ENCODE peak calls at places on chromosomes 13 and 19, in eight cellular contexts. One of them, this sample, is unnamed.

GRCh38 chr13:100291626-100292025 is 202.7 kb downstream of the PCCA start:
- DNase-seq in fibroblast of lung: no peak
- DNase-seq in GM10248: no peak
- DNase-seq in WERI-Rb-1: no peak
- DNase-seq in mucosa of descending colon: no peak
- DNase-seq in psoas muscle: no peak
- DNase-seq in HuH-7: no peak
- DNase-seq in HT1080: no peak
- DNase-seq in this sample: no peak

GRCh38 chr13:102187313-102187712 is 214.5 kb downstream of the FGF14 start:
- DNase-seq in fibroblast of lung: no peak
- DNase-seq in GM10248: no peak
- DNase-seq in WERI-Rb-1: no peak
- DNase-seq in mucosa of descending colon: no peak
- DNase-seq in psoas muscle: no peak
- DNase-seq in HuH-7: no peak
- DNase-seq in HT1080: no peak
- DNase-seq in this sample: no peak

GRCh38 chr19:55668603-55669348 is 6.2 kb upstream of the EPN1 start:
- DNase-seq in fibroblast of lung: no peak
- DNase-seq in GM10248: no peak
- DNase-seq in WERI-Rb-1: no peak
- DNase-seq in mucosa of descending colon: no peak
- DNase-seq in psoas muscle: no peak
- DNase-seq in HuH-7: no peak
- DNase-seq in HT1080: no peak
- DNase-seq in this sample: no peak

GRCh38 chr13:46386996-46387851 is at the start of gene RUBCNL:
- DNase-seq in fibroblast of lung: peak
- DNase-seq in GM10248: peak
- DNase-seq in WERI-Rb-1: peak
- DNase-seq in mucosa of descending colon: peak
- DNase-seq in psoas muscle: peak
- DNase-seq in HuH-7: no peak
- DNase-seq in HT1080: peak
- DNase-seq in this sample: peak

GRCh38 chr13:110853235-110853721 is 61.6 kb downstream of the ANKRD10 start:
- DNase-seq in fibroblast of lung: peak
- DNase-seq in GM10248: no peak
- DNase-seq in WERI-Rb-1: peak
- DNase-seq in mucosa of descending colon: no peak
- DNase-seq in psoas muscle: no peak
- DNase-seq in HuH-7: no peak
- DNase-seq in HT1080: no peak
- DNase-seq in this sample: no peak

GRCh38 chr19:50477751-50478515 is 1.3 kb upstream of the GARIN5A start:
- DNase-seq in fibroblast of lung: no peak
- DNase-seq in GM10248: no peak
- DNase-seq in WERI-Rb-1: no peak
- DNase-seq in mucosa of descending colon: no peak
- DNase-seq in psoas muscle: peak
- DNase-seq in HuH-7: no peak
- DNase-seq in HT1080: no peak
- DNase-seq in this sample: no peak

GRCh38 chr13:46598820-46599180 is 45.8 kb downstream of the LRCH1 start:
- DNase-seq in fibroblast of lung: no peak
- DNase-seq in GM10248: no peak
- DNase-seq in WERI-Rb-1: no peak
- DNase-seq in mucosa of descending colon: no peak
- DNase-seq in psoas muscle: no peak
- DNase-seq in HuH-7: no peak
- DNase-seq in HT1080: no peak
- DNase-seq in this sample: peak

GRCh38 chr19:45901432-45901903 is 945 bp downstream of the MYPOP start:
- DNase-seq in fibroblast of lung: peak
- DNase-seq in GM10248: no peak
- DNase-seq in WERI-Rb-1: no peak
- DNase-seq in mucosa of descending colon: peak
- DNase-seq in psoas muscle: no peak
- DNase-seq in HuH-7: no peak
- DNase-seq in HT1080: no peak
- DNase-seq in this sample: peak

GRCh38 chr19:4375164-4375619 is 25.2 kb downstream of the SH3GL1 start:
- DNase-seq in fibroblast of lung: no peak
- DNase-seq in GM10248: no peak
- DNase-seq in WERI-Rb-1: no peak
- DNase-seq in mucosa of descending colon: peak
- DNase-seq in psoas muscle: peak
- DNase-seq in HuH-7: no peak
- DNase-seq in HT1080: no peak
- DNase-seq in this sample: no peak

This sample was measured in Kasumi-1.